ENCODE peak calls at places on chromosomes 7 and 10, in seven cellular contexts. One of them, this sample, is unnamed.

GRCh38 chr7:111164442-111164841 is 73.5 kb downstream of the LRRN3 start:
- DNase-seq in psoas muscle: no peak
- DNase-seq in esophagus squamous epithelium: no peak
- DNase-seq in suprapubic skin: no peak
- DNase-seq in activated CD8-positive, alpha-beta T cell treated with anti-CD3 and anti-CD28 coated beads for 36 hours: no peak
- DNase-seq in lower leg skin: no peak
- DNase-seq in HepG2: no peak
- DNase-seq in this sample: no peak

GRCh38 chr10:59718246-59718645 is 8.6 kb upstream of the SLC16A9 start:
- DNase-seq in activated CD8-positive, alpha-beta T cell treated with anti-CD3 and anti-CD28 coated beads for 36 hours: no peak
- DNase-seq in esophagus squamous epithelium: no peak
- DNase-seq in psoas muscle: no peak
- DNase-seq in suprapubic skin: no peak
- DNase-seq in lower leg skin: no peak
- DNase-seq in HepG2: no peak
- DNase-seq in this sample: no peak

GRCh38 chr7:18844735-18845134 is 272.7 kb downstream of the TWIST1 start:
- DNase-seq in suprapubic skin: no peak
- DNase-seq in lower leg skin: no peak
- DNase-seq in psoas muscle: no peak
- DNase-seq in HepG2: no peak
- DNase-seq in activated CD8-positive, alpha-beta T cell treated with anti-CD3 and anti-CD28 coated beads for 36 hours: no peak
- DNase-seq in esophagus squamous epithelium: no peak
- DNase-seq in this sample: no peak

GRCh38 chr10:95391570-95392249 is 100.9 kb upstream of the PDLIM1 start:
- DNase-seq in suprapubic skin: no peak
- DNase-seq in lower leg skin: no peak
- DNase-seq in esophagus squamous epithelium: no peak
- DNase-seq in HepG2: no peak
- DNase-seq in psoas muscle: no peak
- DNase-seq in activated CD8-positive, alpha-beta T cell treated with anti-CD3 and anti-CD28 coated beads for 36 hours: peak; percentile 9
- DNase-seq in this sample: no peak

GRCh38 chr7:106249488-106249887 is 35.3 kb downstream of the NAMPT start:
- DNase-seq in suprapubic skin: no peak
- DNase-seq in psoas muscle: no peak
- DNase-seq in esophagus squamous epithelium: no peak
- DNase-seq in HepG2: no peak
- DNase-seq in activated CD8-positive, alpha-beta T cell treated with anti-CD3 and anti-CD28 coated beads for 36 hours: no peak
- DNase-seq in lower leg skin: no peak
- DNase-seq in this sample: no peak

GRCh38 chr7:22718200-22718711 is 8.7 kb upstream of the IL6 start:
- DNase-seq in psoas muscle: no peak
- DNase-seq in activated CD8-positive, alpha-beta T cell treated with anti-CD3 and anti-CD28 coated beads for 36 hours: no peak
- DNase-seq in HepG2: no peak
- DNase-seq in suprapubic skin: no peak
- DNase-seq in esophagus squamous epithelium: no peak
- DNase-seq in lower leg skin: peak; percentile 4
- DNase-seq in this sample: no peak

GRCh38 chr10:22252801-22253577 is 35.2 kb upstream of the EBLN1 start:
- DNase-seq in lower leg skin: peak; percentile 90
- DNase-seq in psoas muscle: peak; percentile 50
- DNase-seq in esophagus squamous epithelium: no peak
- DNase-seq in suprapubic skin: no peak
- DNase-seq in HepG2: no peak
- DNase-seq in activated CD8-positive, alpha-beta T cell treated with anti-CD3 and anti-CD28 coated beads for 36 hours: peak; percentile 47
- DNase-seq in this sample: peak; percentile 50

GRCh38 chr10:125982256-125982948 is 86.0 kb downstream of the FANK1 start:
- DNase-seq in HepG2: peak; percentile 41
- DNase-seq in suprapubic skin: no peak
- DNase-seq in psoas muscle: no peak
- DNase-seq in esophagus squamous epithelium: no peak
- DNase-seq in lower leg skin: no peak
- DNase-seq in activated CD8-positive, alpha-beta T cell treated with anti-CD3 and anti-CD28 coated beads for 36 hours: peak; percentile 9
- DNase-seq in this sample: no peak

GRCh38 chr10:28281726-28282325 is 21.0 kb downstream of the MPP7 start:
- DNase-seq in HepG2: no peak
- DNase-seq in suprapubic skin: no peak
- DNase-seq in lower leg skin: no peak
- DNase-seq in esophagus squamous epithelium: no peak
- DNase-seq in psoas muscle: no peak
- DNase-seq in activated CD8-positive, alpha-beta T cell treated with anti-CD3 and anti-CD28 coated beads for 36 hours: no peak
- DNase-seq in this sample: no peak

GRCh38 chr7:374706-375490 is 84.9 kb downstream of the FOXL3 start:
- DNase-seq in esophagus squamous epithelium: no peak
- DNase-seq in HepG2: no peak
- DNase-seq in suprapubic skin: peak; percentile 67
- DNase-seq in lower leg skin: peak; percentile 80
- DNase-seq in psoas muscle: no peak
- DNase-seq in activated CD8-positive, alpha-beta T cell treated with anti-CD3 and anti-CD28 coated beads for 36 hours: peak; percentile 1
- DNase-seq in this sample: no peak

GRCh38 chr7:32921896-32922295 is 30.3 kb upstream of the KBTBD2 start:
- DNase-seq in esophagus squamous epithelium: no peak
- DNase-seq in lower leg skin: no peak
- DNase-seq in psoas muscle: no peak
- DNase-seq in activated CD8-positive, alpha-beta T cell treated with anti-CD3 and anti-CD28 coated beads for 36 hours: no peak
- DNase-seq in HepG2: no peak
- DNase-seq in suprapubic skin: no peak
- DNase-seq in this sample: no peak

GRCh38 chr7:155824195-155824915 is 12.1 kb upstream of the SHH start:
- DNase-seq in psoas muscle: no peak
- DNase-seq in suprapubic skin: no peak
- DNase-seq in activated CD8-positive, alpha-beta T cell treated with anti-CD3 and anti-CD28 coated beads for 36 hours: no peak
- DNase-seq in esophagus squamous epithelium: no peak
- DNase-seq in lower leg skin: no peak
- DNase-seq in HepG2: no peak
- DNase-seq in this sample: no peak

GRCh38 chr10:83089335-83089734 is 1050.0 kb upstream of the GHITM start:
- DNase-seq in lower leg skin: no peak
- DNase-seq in psoas muscle: no peak
- DNase-seq in HepG2: no peak
- DNase-seq in suprapubic skin: no peak
- DNase-seq in activated CD8-positive, alpha-beta T cell treated with anti-CD3 and anti-CD28 coated beads for 36 hours: no peak
- DNase-seq in esophagus squamous epithelium: no peak
- DNase-seq in this sample: no peak

GRCh38 chr7:44771358-44771757 is 22.7 kb downstream of the ZMIZ2 start:
- DNase-seq in esophagus squamous epithelium: no peak
- DNase-seq in lower leg skin: no peak
- DNase-seq in psoas muscle: no peak
- DNase-seq in HepG2: no peak
- DNase-seq in suprapubic skin: no peak
- DNase-seq in activated CD8-positive, alpha-beta T cell treated with anti-CD3 and anti-CD28 coated beads for 36 hours: no peak
- DNase-seq in this sample: no peak

GRCh38 chr10:62696798-62697197 is 107.7 kb upstream of the ADO start:
- DNase-seq in esophagus squamous epithelium: no peak
- DNase-seq in activated CD8-positive, alpha-beta T cell treated with anti-CD3 and anti-CD28 coated beads for 36 hours: no peak
- DNase-seq in HepG2: no peak
- DNase-seq in lower leg skin: no peak
- DNase-seq in psoas muscle: no peak
- DNase-seq in suprapubic skin: no peak
- DNase-seq in this sample: no peak

GRCh38 chr10:18235477-18235876 is 95.3 kb downstream of the CACNB2 start:
- DNase-seq in HepG2: no peak
- DNase-seq in psoas muscle: no peak
- DNase-seq in esophagus squamous epithelium: no peak
- DNase-seq in lower leg skin: no peak
- DNase-seq in suprapubic skin: no peak
- DNase-seq in activated CD8-positive, alpha-beta T cell treated with anti-CD3 and anti-CD28 coated beads for 36 hours: no peak
- DNase-seq in this sample: no peak

GRCh38 chr10:18230794-18231193 is 90.6 kb downstream of the CACNB2 start:
- DNase-seq in activated CD8-positive, alpha-beta T cell treated with anti-CD3 and anti-CD28 coated beads for 36 hours: no peak
- DNase-seq in suprapubic skin: no peak
- DNase-seq in psoas muscle: no peak
- DNase-seq in esophagus squamous epithelium: no peak
- DNase-seq in lower leg skin: no peak
- DNase-seq in HepG2: no peak
- DNase-seq in this sample: no peak

GRCh38 chr10:18231480-18231879 is 91.3 kb downstream of the CACNB2 start:
- DNase-seq in esophagus squamous epithelium: no peak
- DNase-seq in activated CD8-positive, alpha-beta T cell treated with anti-CD3 and anti-CD28 coated beads for 36 hours: no peak
- DNase-seq in suprapubic skin: no peak
- DNase-seq in psoas muscle: no peak
- DNase-seq in HepG2: no peak
- DNase-seq in lower leg skin: no peak
- DNase-seq in this sample: no peak

GRCh38 chr10:18229839-18230238 is 89.6 kb downstream of the CACNB2 start:
- DNase-seq in esophagus squamous epithelium: no peak
- DNase-seq in activated CD8-positive, alpha-beta T cell treated with anti-CD3 and anti-CD28 coated beads for 36 hours: no peak
- DNase-seq in suprapubic skin: no peak
- DNase-seq in psoas muscle: no peak
- DNase-seq in HepG2: no peak
- DNase-seq in lower leg skin: no peak
- DNase-seq in this sample: no peak

GRCh38 chr10:18233775-18234174 is 93.6 kb downstream of the CACNB2 start:
- DNase-seq in suprapubic skin: no peak
- DNase-seq in esophagus squamous epithelium: no peak
- DNase-seq in activated CD8-positive, alpha-beta T cell treated with anti-CD3 and anti-CD28 coated beads for 36 hours: no peak
- DNase-seq in psoas muscle: no peak
- DNase-seq in lower leg skin: no peak
- DNase-seq in HepG2: no peak
- DNase-seq in this sample: no peak
- TF ChIP-seq CTCF in suprapubic skin: no peak
- TF ChIP-seq CTCF in esophagus squamous epithelium: no peak
- TF ChIP-seq CTCF in activated CD8-positive, alpha-beta T cell treated with anti-CD3 and anti-CD28 coated beads for 36 hours: no peak
- TF ChIP-seq CTCF in psoas muscle: no peak
- TF ChIP-seq CTCF in lower leg skin: no peak
- TF ChIP-seq CTCF in HepG2: peak; percentile 27
- TF ChIP-seq CTCF in this sample: no peak

GRCh38 chr10:19412531-19412930 is 363.9 kb downstream of the MALRD1 start:
- DNase-seq in HepG2: peak; percentile 16
- DNase-seq in activated CD8-positive, alpha-beta T cell treated with anti-CD3 and anti-CD28 coated beads for 36 hours: no peak
- DNase-seq in esophagus squamous epithelium: no peak
- DNase-seq in psoas muscle: no peak
- DNase-seq in lower leg skin: no peak
- DNase-seq in suprapubic skin: no peak
- DNase-seq in this sample: no peak
- TF ChIP-seq CTCF in HepG2: peak; percentile 48
- TF ChIP-seq CTCF in activated CD8-positive, alpha-beta T cell treated with anti-CD3 and anti-CD28 coated beads for 36 hours: no peak
- TF ChIP-seq CTCF in esophagus squamous epithelium: no peak
- TF ChIP-seq CTCF in psoas muscle: peak; percentile 49
- TF ChIP-seq CTCF in lower leg skin: no peak
- TF ChIP-seq CTCF in suprapubic skin: peak; percentile 31
- TF ChIP-seq CTCF in this sample: peak; percentile 52

DNA sequence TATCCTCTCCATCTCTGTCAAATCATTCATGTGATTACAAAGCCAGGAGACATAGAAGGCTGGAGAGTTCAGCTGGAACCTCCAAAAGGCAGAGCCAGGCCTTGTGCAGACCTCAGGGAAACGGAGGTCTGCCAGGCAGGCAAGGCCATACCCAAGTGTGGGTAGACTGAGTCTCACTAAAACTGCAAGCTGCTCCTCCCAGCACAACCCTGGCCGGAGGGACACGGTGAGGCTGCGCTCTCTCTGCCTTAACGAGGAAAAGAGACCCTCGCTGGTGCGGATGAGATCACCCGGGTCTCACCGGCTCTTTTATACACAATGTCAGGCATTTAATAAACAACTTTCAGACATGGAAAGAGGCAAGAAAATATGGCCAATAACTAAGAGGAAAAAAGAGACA is 66.1 kb upstream of the INPP5A start:
- DNase-seq in psoas muscle: no peak
- DNase-seq in activated CD8-positive, alpha-beta T cell treated with anti-CD3 and anti-CD28 coated beads for 36 hours: no peak
- DNase-seq in HepG2: no peak
- DNase-seq in suprapubic skin: peak; percentile 29
- DNase-seq in esophagus squamous epithelium: no peak
- DNase-seq in lower leg skin: no peak
- DNase-seq in this sample: no peak
- TF ChIP-seq CTCF in psoas muscle: no peak
- TF ChIP-seq CTCF in activated CD8-positive, alpha-beta T cell treated with anti-CD3 and anti-CD28 coated beads for 36 hours: no peak
- TF ChIP-seq CTCF in HepG2: no peak
- TF ChIP-seq CTCF in suprapubic skin: no peak
- TF ChIP-seq CTCF in esophagus squamous epithelium: no peak
- TF ChIP-seq CTCF in lower leg skin: no peak
- TF ChIP-seq CTCF in this sample: no peak

DNA sequence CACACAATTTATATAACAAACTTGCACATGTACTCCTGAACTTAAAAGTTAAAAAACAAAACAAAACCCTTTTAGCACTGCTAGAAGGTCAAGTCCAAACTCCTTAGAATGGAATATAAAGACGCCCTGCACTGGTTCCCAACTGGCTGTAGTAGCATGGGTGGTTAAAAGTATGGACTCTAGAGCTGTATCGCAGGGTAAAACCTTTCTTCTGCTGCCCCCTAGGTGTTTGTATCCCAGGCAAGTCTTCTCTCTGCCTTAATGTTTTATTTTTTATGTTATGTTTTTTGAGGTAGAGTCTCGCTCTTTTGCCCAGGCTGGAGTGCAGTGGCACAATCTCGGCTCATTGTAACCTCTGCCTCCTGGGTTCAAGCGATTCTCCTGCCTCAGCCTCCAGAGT is 35.2 kb downstream of the LSMEM1 start:
- DNase-seq in activated CD8-positive, alpha-beta T cell treated with anti-CD3 and anti-CD28 coated beads for 36 hours: no peak
- DNase-seq in lower leg skin: no peak
- DNase-seq in suprapubic skin: no peak
- DNase-seq in HepG2: no peak
- DNase-seq in psoas muscle: no peak
- DNase-seq in esophagus squamous epithelium: no peak
- DNase-seq in this sample: no peak
- TF ChIP-seq CTCF in activated CD8-positive, alpha-beta T cell treated with anti-CD3 and anti-CD28 coated beads for 36 hours: no peak
- TF ChIP-seq CTCF in lower leg skin: no peak
- TF ChIP-seq CTCF in suprapubic skin: no peak
- TF ChIP-seq CTCF in HepG2: no peak
- TF ChIP-seq CTCF in psoas muscle: no peak
- TF ChIP-seq CTCF in esophagus squamous epithelium: no peak
- TF ChIP-seq CTCF in this sample: no peak

GRCh38 chr7:74656911-74657691 is 417 bp upstream of the GTF2I start:
- DNase-seq in HepG2: peak; percentile 94
- DNase-seq in psoas muscle: peak; percentile 99
- DNase-seq in suprapubic skin: peak; percentile 99
- DNase-seq in activated CD8-positive, alpha-beta T cell treated with anti-CD3 and anti-CD28 coated beads for 36 hours: peak; percentile 99
- DNase-seq in lower leg skin: peak; percentile 100
- DNase-seq in esophagus squamous epithelium: peak; percentile 90
- DNase-seq in this sample: peak; percentile 95
- TF ChIP-seq CTCF in HepG2: peak; percentile 38
- TF ChIP-seq CTCF in psoas muscle: peak; percentile 14
- TF ChIP-seq CTCF in suprapubic skin: no peak
- TF ChIP-seq CTCF in activated CD8-positive, alpha-beta T cell treated with anti-CD3 and anti-CD28 coated beads for 36 hours: no peak
- TF ChIP-seq CTCF in lower leg skin: no peak
- TF ChIP-seq CTCF in esophagus squamous epithelium: no peak
- TF ChIP-seq CTCF in this sample: no peak

This sample was measured in CD14-positive monocyte.